ENCODE peak calls at places on chromosomes 12 and 14, in six cellular contexts. Y is IMR-90, H is HepG2, Q is A549, U is GM12878, F is K562. P is an unnamed sample.

GRCh38 chr14:50763386-50764007 is 67.5 kb downstream of the NIN start:
- DNase-seq in Q (peak; percentile 63), U (no peak), F (no peak), H (no peak), Y (peak; percentile 74), P (no peak)

GRCh38 chr12:74903522-74903921 is 306.1 kb downstream of the KCNC2 start:
- DNase-seq in Y (no peak), U (no peak), H (peak; percentile 9), Q (peak; percentile 42), F (no peak), P (peak; percentile 10)

GRCh38 chr12:120639771-120640721 is at the start of gene CABP1:
- DNase-seq in U (no peak), H (peak; percentile 7), Q (no peak), F (peak; percentile 97), Y (no peak), P (peak; percentile 73)

GRCh38 chr14:99752486-99753121 is 40.6 kb upstream of the EML1 start:
- DNase-seq in F (no peak), Q (peak; percentile 47), Y (peak; percentile 76), H (no peak), U (no peak), P (no peak)

GRCh38 chr12:51405801-51406207 is 14.6 kb upstream of the GALNT6 start:
- DNase-seq in U (no peak), H (no peak), Q (no peak), F (no peak), Y (no peak), P (no peak)

GRCh38 chr14:44170099-44170498 is 337.0 kb downstream of the FSCB start:
- DNase-seq in Y (no peak), U (no peak), F (no peak), Q (no peak), H (no peak), P (no peak)

GRCh38 chr12:88144546-88145468 is 2.7 kb downstream of the TMTC3 start:
- DNase-seq in F (no peak), Q (no peak), Y (no peak), U (no peak), H (no peak), P (no peak)

GRCh38 chr12:76520348-76520747 is 39.2 kb downstream of the OSBPL8 start:
- DNase-seq in U (no peak), F (no peak), Q (no peak), Y (no peak), H (no peak), P (no peak)

GRCh38 chr12:121792607-121793500 is 634 bp downstream of the RHOF start:
- DNase-seq in Y (no peak), F (no peak), U (no peak), H (peak; percentile 62), Q (no peak), P (no peak)

GRCh38 chr12:93361159-93361919 is 16.4 kb upstream of the NUDT4 start:
- DNase-seq in Q (no peak), H (no peak), U (no peak), Y (peak; percentile 39), F (no peak), P (no peak)

GRCh38 chr14:75223664-75224154 is 47.3 kb upstream of the TMED10 start:
- DNase-seq in Q (no peak), F (no peak), Y (peak; percentile 58), H (no peak), U (peak; percentile 75), P (no peak)

GRCh38 chr12:45050751-45051489 is at the start of gene DBX2:
- DNase-seq in Y (no peak), H (no peak), F (no peak), U (no peak), Q (peak; percentile 10), P (peak; percentile 53)

GRCh38 chr12:101539148-101539547 is 55.6 kb upstream of the MYBPC1 start:
- DNase-seq in U (no peak), H (no peak), Y (no peak), F (no peak), Q (no peak), P (no peak)

GRCh38 chr12:48985475-48985897 is 7.4 kb downstream of the WNT1 start:
- DNase-seq in Q (no peak), F (no peak), H (no peak), Y (no peak), U (no peak), P (no peak)

GRCh38 chr12:107317751-107318553 is 224.6 kb upstream of the CRY1 start:
- DNase-seq in U (no peak), Q (peak; percentile 91), F (peak; percentile 83), Y (peak; percentile 88), H (peak; percentile 82), P (peak; percentile 91)

GRCh38 chr12:52007158-52007921 is 594 bp downstream of the TAMALIN start:
- DNase-seq in Q (no peak), Y (no peak), F (no peak), H (no peak), U (no peak), P (no peak)

GRCh38 chr12:76284816-76285750 is 63.1 kb downstream of the BBS10 start:
- DNase-seq in Q (peak; percentile 19), H (peak; percentile 51), U (no peak), Y (peak; percentile 73), F (no peak), P (no peak)

GRCh38 chr12:39296496-39296895 is 146.4 kb downstream of the KIF21A start:
- DNase-seq in U (no peak), Q (no peak), Y (no peak), F (no peak), H (no peak), P (no peak)

GRCh38 chr12:46268349-46268616 is 560 bp downstream of the SLC38A1 start:
- DNase-seq in Y (peak; percentile 19), U (no peak), F (no peak), H (no peak), Q (no peak), P (no peak)

GRCh38 chr12:644293-644639 is 19.0 kb downstream of the NINJ2 start:
- DNase-seq in F (no peak), Q (no peak), H (no peak), Y (no peak), U (no peak), P (no peak)

GRCh38 chr14:77307099-77307496 is 13.6 kb downstream of the POMT2 start:
- DNase-seq in Y (peak; percentile 20), H (peak; percentile 58), F (no peak), Q (no peak), U (no peak), P (no peak)

GRCh38 chr14:23302290-23303225 is at the start of gene PPP1R3E:
- DNase-seq in Y (peak; percentile 41), F (peak; percentile 69), U (no peak), H (peak; percentile 84), Q (peak; percentile 74), P (peak; percentile 33)
- TF ChIP-seq BHLHE40 in Y (no peak), F (no peak), U (no peak), H (no peak), Q (no peak), P (no peak)

GRCh38 chr12:114668151-114668891 is 15.7 kb downstream of the TBX3 start:
- DNase-seq in F (peak; percentile 41), H (peak; percentile 93), U (no peak), Y (peak; percentile 84), Q (peak; percentile 91), P (peak; percentile 78)

GRCh38 chr12:114671321-114671663 is 12.7 kb downstream of the TBX3 start:
- DNase-seq in H (no peak), Q (no peak), F (no peak), Y (no peak), U (no peak), P (no peak)

GRCh38 chr12:114670257-114670955 is 13.6 kb downstream of the TBX3 start:
- DNase-seq in H (no peak), Y (no peak), Q (no peak), U (no peak), F (no peak), P (no peak)

GRCh38 chr12:114668905-114669304 is 15.1 kb downstream of the TBX3 start:
- DNase-seq in H (peak; percentile 45), F (no peak), Y (no peak), U (no peak), Q (no peak), P (no peak)

DNA sequence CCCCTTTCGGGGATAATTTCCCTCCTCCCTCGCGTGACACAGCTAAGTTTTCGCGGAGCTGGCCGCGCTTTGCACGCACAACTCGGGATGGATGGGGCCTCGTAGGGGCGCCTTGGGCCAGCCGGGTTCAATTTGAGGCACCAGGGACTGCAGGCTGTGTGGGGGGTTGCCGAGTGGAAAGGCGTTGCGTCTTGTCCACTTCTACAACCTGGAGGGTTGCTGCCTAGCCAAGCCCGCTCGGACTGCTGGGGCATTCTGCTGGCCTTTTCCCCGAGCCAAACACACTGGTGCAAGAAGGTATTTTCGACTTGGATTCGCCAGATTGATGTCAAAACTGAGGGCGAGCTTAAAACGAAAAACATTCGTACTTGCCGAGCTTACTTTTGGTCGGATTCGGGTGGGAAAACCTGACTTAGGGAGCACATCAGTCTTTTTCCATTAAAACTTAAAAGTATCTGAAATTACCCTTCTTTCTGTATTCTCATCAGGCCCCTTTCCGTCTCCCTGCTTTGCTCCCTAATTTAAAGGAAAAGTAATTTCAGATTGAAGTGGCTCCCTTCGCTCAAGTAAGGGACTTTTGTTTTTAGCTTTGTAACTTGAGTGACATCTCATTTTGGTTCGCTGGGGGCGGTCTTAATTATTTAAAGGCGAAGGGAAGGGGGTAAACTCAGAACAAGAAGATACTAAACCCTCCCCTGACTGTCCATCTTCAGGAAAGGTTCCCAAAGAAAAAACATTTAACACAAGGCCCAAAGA is 14.3 kb downstream of the TBX3 start:
- DNase-seq in U (no peak), Y (peak; percentile 81), Q (no peak), H (peak; percentile 42), F (no peak), P (no peak)
- TF ChIP-seq BHLHE40 in U (no peak), Y (no peak), Q (no peak), H (no peak), F (no peak), P (no peak)

DNA sequence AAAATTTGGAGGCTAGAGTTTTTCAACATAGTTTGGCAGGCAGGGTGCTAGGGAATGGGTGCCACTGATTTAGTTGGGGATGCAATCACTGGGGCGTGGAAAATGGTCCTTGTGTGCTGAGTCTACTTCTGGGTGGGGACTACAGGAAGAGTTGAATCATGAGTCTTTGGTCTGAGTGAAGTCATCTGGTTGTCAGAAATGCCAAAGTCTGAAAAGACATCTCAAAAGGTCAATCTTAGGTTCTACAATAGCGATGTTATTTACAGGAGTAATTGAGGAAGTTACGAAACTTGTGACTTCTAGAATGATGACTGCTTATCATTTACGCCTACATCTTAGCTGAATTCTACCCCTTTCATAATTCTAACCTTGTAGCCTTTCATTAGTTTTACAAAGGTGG is 209.1 kb downstream of the NUBPL start:
- DNase-seq in U (no peak), Y (no peak), F (no peak), H (no peak), Q (no peak), P (no peak)
- TF ChIP-seq BHLHE40 in U (no peak), Y (no peak), F (no peak), H (no peak), Q (no peak), P (no peak)

DNA sequence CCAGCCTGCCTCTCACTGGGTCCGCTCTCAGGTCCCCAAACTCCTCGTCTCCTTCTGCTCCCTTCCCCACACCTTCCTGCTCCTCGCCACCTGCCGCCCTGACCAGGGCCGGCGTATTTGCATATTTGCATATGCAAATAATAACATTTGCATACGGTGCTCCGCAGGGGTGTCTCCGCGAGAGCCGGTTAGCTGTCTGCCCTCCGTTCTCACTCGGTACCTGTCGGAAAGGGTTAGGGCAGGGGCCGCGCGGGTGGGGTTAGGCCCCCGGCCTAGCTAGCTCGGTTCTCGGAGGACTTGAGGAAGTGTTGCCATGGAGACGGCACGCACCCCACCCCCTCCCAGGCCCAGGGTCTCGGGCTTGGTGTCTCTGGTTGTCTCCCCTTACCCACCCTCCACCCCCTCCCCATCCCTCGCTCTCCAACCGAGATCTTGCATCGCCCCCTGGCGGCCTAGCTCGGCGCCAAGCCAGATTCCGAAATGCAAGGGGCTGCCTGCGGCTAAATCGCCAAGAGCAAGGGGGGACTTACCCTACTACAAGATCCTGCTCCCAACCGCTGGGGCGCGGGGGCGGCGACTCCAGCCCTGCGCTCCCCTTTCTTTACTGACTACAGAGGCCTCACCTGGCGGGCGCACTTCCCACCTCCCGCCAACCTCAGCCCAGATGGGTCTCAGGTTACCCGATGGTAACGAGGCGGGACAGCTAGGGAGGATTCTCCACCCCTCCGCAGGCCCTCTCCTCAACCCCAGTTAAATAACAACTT is 8.1 kb downstream of the STAC3 start:
- DNase-seq in Q (peak; percentile 82), H (peak; percentile 38), U (no peak), F (peak; percentile 62), Y (peak; percentile 35), P (peak; percentile 75)
- TF ChIP-seq BHLHE40 in Q (no peak), H (no peak), U (no peak), F (no peak), Y (no peak), P (no peak)